ENCODE peak calls at places on chromosomes 5 and 9, in four cellular contexts. R is stomach, M is A673, B is uterus. O is an unnamed sample. For H3K9me3, H3K36me3 and H3K4me1, the result is how much of the 10 kb centered on the place peaks cover.

GRCh38 chr5:41508696-41509398 is 1.6 kb downstream of the PLCXD3 start:
- DNase-seq in R (no peak), B (no peak), M (no peak), O (no peak)

GRCh38 chr5:103424453-103425205 is 138.0 kb downstream of the NUDT12 start:
- DNase-seq in B (no peak), R (no peak), M (no peak), O (no peak)

GRCh38 chr5:179409806-179410205 is 64.5 kb upstream of the ADAMTS2 start:
- DNase-seq in B (no peak), M (no peak), R (no peak), O (no peak)

GRCh38 chr5:172843825-172844576 is 9.9 kb downstream of the ERGIC1 start:
- DNase-seq in B (no peak), R (no peak), M (no peak), O (no peak)

GRCh38 chr5:30838936-30839511 is 354.5 kb upstream of the CDH6 start:
- DNase-seq in B (no peak), R (no peak), M (no peak), O (no peak)

GRCh38 chr9:110605586-110605985 is 26.0 kb upstream of the SVEP1 start:
- DNase-seq in B (no peak), R (no peak), M (no peak), O (no peak)

GRCh38 chr5:39605966-39606591 is 181.3 kb upstream of the DAB2 start:
- DNase-seq in B (no peak), R (no peak), M (no peak), O (no peak)

GRCh38 chr5:32076699-32077695 is 97.1 kb downstream of the GOLPH3 start:
- DNase-seq in B (peak), M (peak), R (peak), O (peak)

GRCh38 chr9:12696931-12697622 is 3.9 kb downstream of the TYRP1 start:
- DNase-seq in R (no peak), M (peak), B (no peak), O (no peak)

GRCh38 chr5:10364186-10364689 is 10.7 kb downstream of the MARCHF6 start:
- DNase-seq in M (no peak), B (no peak), R (no peak), O (no peak)

GRCh38 chr5:113527746-113528145 is 14.3 kb downstream of the YTHDC2 start:
- DNase-seq in M (no peak), R (no peak), B (no peak), O (no peak)

GRCh38 chr5:78984020-78984610 is 995 bp downstream of the ARSB start:
- DNase-seq in M (peak), R (no peak), B (no peak), O (no peak)

GRCh38 chr9:94610181-94610591 is 16.6 kb upstream of the FBP2 start:
- DNase-seq in R (no peak), B (no peak), M (no peak), O (no peak)

GRCh38 chr5:95080026-95080425 is 204.9 kb downstream of the MCTP1 start:
- DNase-seq in R (no peak), M (no peak), B (no peak), O (no peak)

GRCh38 chr9:99822096-99822595 is 461 bp downstream of the NR4A3 start:
- DNase-seq in M (no peak), R (no peak), B (no peak), O (peak)

GRCh38 chr5:83955916-83956315 is 235.3 kb upstream of the HAPLN1 start:
- DNase-seq in M (no peak), R (no peak), B (no peak), O (no peak)

GRCh38 chr5:71810023-71810422 is 90.9 kb downstream of the CARTPT start:
- DNase-seq in R (no peak), M (no peak), B (no peak), O (no peak)

GRCh38 chr5:168101352-168101751 is 190.1 kb upstream of the WWC1 start:
- DNase-seq in R (no peak), M (no peak), B (no peak), O (no peak)

GRCh38 chr5:177113566-177114424 is 19.8 kb upstream of the NSD1 start:
- DNase-seq in B (peak), M (peak), R (peak), O (peak)

GRCh38 chr5:137201876-137202275 is 297.2 kb downstream of the SPOCK1 start:
- DNase-seq in M (peak), R (no peak), B (peak), O (peak)

GRCh38 chr9:90724112-90724511 is 77.5 kb upstream of the SYK start:
- DNase-seq in R (no peak), M (no peak), B (no peak), O (no peak)

GRCh38 chr9:30198463-30199309 is 2185.8 kb upstream of the ACO1 start:
- DNase-seq in B (no peak), R (no peak), M (no peak), O (no peak)

GRCh38 chr5:31901807-31902530 is 263.0 kb downstream of the PDZD2 start:
- DNase-seq in R (no peak), M (no peak), B (no peak), O (no peak)

GRCh38 chr9:82991684-82992083 is 71.3 kb downstream of the RASEF start:
- DNase-seq in M (no peak), R (no peak), B (no peak), O (no peak)

GRCh38 chr9:86201474-86202337 is 57.8 kb downstream of the C9orf153 start:
- DNase-seq in R (no peak), B (no peak), M (no peak), O (no peak)

GRCh38 chr5:154801083-154801482 is 45.9 kb downstream of the LARP1 start:
- DNase-seq in R (no peak), B (no peak), M (no peak), O (no peak)

GRCh38 chr9:134169724-134170401 is 5.5 kb upstream of the RNU6ATAC start:
- DNase-seq in M (no peak), R (no peak), B (no peak), O (no peak)
- H3K9me3 ChIP-seq in M (under half), R (under half), B (under half), O (under half)

GRCh38 chr5:67156976-67157583 is 39.5 kb downstream of the CD180 start:
- DNase-seq in M (peak), B (no peak), R (peak), O (no peak)

GRCh38 chr5:67149933-67150523 is 46.6 kb downstream of the CD180 start:
- DNase-seq in R (no peak), B (no peak), M (no peak), O (no peak)

GRCh38 chr5:67154518-67155206 is 41.9 kb downstream of the CD180 start:
- DNase-seq in R (no peak), M (peak), B (no peak), O (peak)

GRCh38 chr5:67152400-67152799 is 44.2 kb downstream of the CD180 start:
- DNase-seq in B (no peak), R (no peak), M (no peak), O (no peak)

DNA sequence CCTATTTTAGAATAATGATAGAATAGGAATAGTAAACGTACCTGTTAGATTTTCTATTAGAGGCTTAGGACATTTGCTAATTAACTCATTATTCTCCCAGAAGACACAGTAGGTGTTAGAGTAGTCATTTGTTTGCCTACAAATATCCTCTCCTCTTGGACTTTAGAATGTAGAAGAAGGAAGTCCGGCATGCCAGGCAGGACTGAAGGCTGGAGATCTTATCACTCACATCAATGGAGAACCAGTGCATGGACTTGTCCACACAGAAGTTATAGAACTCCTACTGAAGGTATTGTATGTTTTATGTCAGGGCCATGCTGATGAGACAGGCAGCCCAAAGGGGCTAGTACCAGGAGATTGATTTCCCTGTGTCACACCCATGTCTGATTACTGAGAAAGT is 43.3 kb downstream of the CD180 start:
- DNase-seq in B (no peak), R (no peak), M (no peak), O (no peak)
- H3K36me3 ChIP-seq in B (under half), R (half or more), M (under half), O (under half)

GRCh38 chr9:130188860-130189481 is 16.8 kb downstream of the NCS1 start:
- DNase-seq in R (no peak), B (no peak), M (no peak), O (no peak)

GRCh38 chr9:130191068-130191748 is 19.0 kb downstream of the NCS1 start:
- DNase-seq in B (no peak), R (no peak), M (no peak), O (no peak)

GRCh38 chr9:130191749-130192120 is 19.5 kb downstream of the NCS1 start:
- DNase-seq in R (no peak), B (no peak), M (no peak), O (no peak)

GRCh38 chr9:130187523-130187846 is 15.3 kb downstream of the NCS1 start:
- DNase-seq in M (no peak), B (no peak), R (no peak), O (no peak)

GRCh38 chr9:130189840-130190239 is 17.6 kb downstream of the NCS1 start:
- DNase-seq in M (no peak), R (no peak), B (no peak), O (no peak)
- H3K4me1 ChIP-seq in M (under half), R (under half), B (under half), O (under half)

GRCh38 chr9:75814667-75815066 is 75.8 kb upstream of the PCSK5 start:
- DNase-seq in R (no peak), M (peak), B (no peak), O (no peak)
- H3K9me3 ChIP-seq in R (half or more), M (under half), B (under half), O (under half)

GRCh38 chr9:17782750-17783149 is 203.9 kb downstream of the SH3GL2 start:
- DNase-seq in R (no peak), M (no peak), B (no peak), O (no peak)
- H3K36me3 ChIP-seq in R (under half), M (under half), B (under half), O (under half)

GRCh38 chr5:158162479-158162878 is 303.5 kb upstream of the CLINT1 start:
- DNase-seq in M (no peak), B (no peak), R (no peak), O (no peak)

GRCh38 chr5:158162026-158162425 is 303.1 kb upstream of the CLINT1 start:
- DNase-seq in R (no peak), M (peak), B (no peak), O (no peak)

GRCh38 chr5:158164648-158165047 is 305.7 kb upstream of the CLINT1 start:
- DNase-seq in B (no peak), M (no peak), R (no peak), O (no peak)

GRCh38 chr5:158165647-158166046 is 306.7 kb upstream of the CLINT1 start:
- DNase-seq in B (no peak), R (no peak), M (no peak), O (no peak)

DNA sequence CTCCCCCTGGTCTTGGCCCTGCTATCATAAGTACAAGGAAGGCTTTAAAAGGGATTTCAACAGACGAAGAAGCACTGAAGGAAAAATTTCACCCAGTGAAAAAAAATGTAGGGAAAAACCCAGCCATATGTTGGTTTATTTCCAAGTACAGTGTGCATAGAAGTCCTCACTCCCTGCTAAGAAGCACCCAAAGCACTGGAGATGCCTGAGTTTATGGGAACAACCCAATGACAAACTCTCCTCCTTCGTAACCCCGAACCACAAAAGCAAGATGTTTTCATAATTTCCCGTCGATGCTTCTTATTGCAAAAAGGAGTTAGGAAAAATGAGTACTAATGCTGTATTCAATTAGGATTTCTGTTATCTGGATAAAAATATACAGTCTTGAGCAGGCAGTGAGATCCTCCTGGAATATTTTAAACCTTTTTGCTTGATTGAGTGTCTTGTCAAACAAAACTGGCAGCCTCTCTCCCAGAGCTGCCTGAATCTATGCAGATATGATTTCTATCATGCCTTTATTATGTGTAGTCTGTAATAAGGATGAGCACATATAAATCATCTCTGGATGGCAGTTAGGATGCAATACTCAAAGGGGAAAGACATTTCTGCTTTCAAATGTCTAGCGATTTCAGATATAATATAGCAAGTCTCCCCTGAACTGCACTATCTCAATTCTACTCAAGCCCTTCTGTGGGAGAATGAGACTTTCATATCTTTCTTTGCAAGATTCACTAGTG is 305.1 kb upstream of the CLINT1 start:
- DNase-seq in B (no peak), M (no peak), R (no peak), O (no peak)
- H3K4me1 ChIP-seq in B (under half), M (under half), R (under half), O (under half)

GRCh38 chr9:137988701-137989100 is 111.1 kb downstream of the CACNA1B start:
- DNase-seq in M (no peak), B (no peak), R (peak), O (no peak)
- H3K9me3 ChIP-seq in M (under half), B (under half), R (under half), O (under half)

O was measured in gastrocnemius medialis.